ENCODE peak calls at places on chromosomes 1 and 21, in nine cellular contexts. One of them, this sample, is unnamed.

GRCh38 chr1:235511470-235512240 is 7.4 kb upstream of the B3GALNT2 start:
- DNase-seq in stimulated activated CD4-positive, alpha-beta T cell treated with anti-CD3 and anti-CD28 coated beads, Interleukin-2, amount 100 ng/mL, for 48 hours: no peak
- DNase-seq in fibroblast of lung: peak
- DNase-seq in activated T-cell treated with anti-CD3 and anti-CD28 coated beads for 1 hour: no peak
- DNase-seq in lower leg skin: no peak
- DNase-seq in cardiac fibroblast: peak
- DNase-seq in CD4-positive, CD25-positive, alpha-beta regulatory T cell: no peak
- DNase-seq in endothelial cell: no peak
- DNase-seq in stimulated activated CD8-positive, alpha-beta memory T cell treated with anti-CD3 and anti-CD28 coated beads, Interleukin-7, amount 100 ng/mL, for 1 hour: no peak
- DNase-seq in this sample: no peak

GRCh38 chr1:89546082-89546889 is 21.7 kb downstream of the LRRC8B start:
- DNase-seq in stimulated activated CD4-positive, alpha-beta T cell treated with anti-CD3 and anti-CD28 coated beads, Interleukin-2, amount 100 ng/mL, for 48 hours: no peak
- DNase-seq in fibroblast of lung: peak
- DNase-seq in activated T-cell treated with anti-CD3 and anti-CD28 coated beads for 1 hour: no peak
- DNase-seq in lower leg skin: no peak
- DNase-seq in cardiac fibroblast: peak
- DNase-seq in CD4-positive, CD25-positive, alpha-beta regulatory T cell: no peak
- DNase-seq in endothelial cell: no peak
- DNase-seq in stimulated activated CD8-positive, alpha-beta memory T cell treated with anti-CD3 and anti-CD28 coated beads, Interleukin-7, amount 100 ng/mL, for 1 hour: no peak
- DNase-seq in this sample: no peak

GRCh38 chr21:36425286-36425685 is 40.1 kb downstream of the CHAF1B start:
- DNase-seq in stimulated activated CD4-positive, alpha-beta T cell treated with anti-CD3 and anti-CD28 coated beads, Interleukin-2, amount 100 ng/mL, for 48 hours: no peak
- DNase-seq in fibroblast of lung: peak
- DNase-seq in activated T-cell treated with anti-CD3 and anti-CD28 coated beads for 1 hour: no peak
- DNase-seq in lower leg skin: no peak
- DNase-seq in cardiac fibroblast: no peak
- DNase-seq in CD4-positive, CD25-positive, alpha-beta regulatory T cell: no peak
- DNase-seq in endothelial cell: no peak
- DNase-seq in stimulated activated CD8-positive, alpha-beta memory T cell treated with anti-CD3 and anti-CD28 coated beads, Interleukin-7, amount 100 ng/mL, for 1 hour: no peak
- DNase-seq in this sample: no peak

GRCh38 chr1:45412899-45413298 is 72.7 kb upstream of the MUTYH start:
- DNase-seq in stimulated activated CD4-positive, alpha-beta T cell treated with anti-CD3 and anti-CD28 coated beads, Interleukin-2, amount 100 ng/mL, for 48 hours: no peak
- DNase-seq in fibroblast of lung: no peak
- DNase-seq in activated T-cell treated with anti-CD3 and anti-CD28 coated beads for 1 hour: no peak
- DNase-seq in lower leg skin: no peak
- DNase-seq in cardiac fibroblast: no peak
- DNase-seq in CD4-positive, CD25-positive, alpha-beta regulatory T cell: no peak
- DNase-seq in endothelial cell: no peak
- DNase-seq in stimulated activated CD8-positive, alpha-beta memory T cell treated with anti-CD3 and anti-CD28 coated beads, Interleukin-7, amount 100 ng/mL, for 1 hour: no peak
- DNase-seq in this sample: no peak

GRCh38 chr1:246875041-246876026 is 56.4 kb downstream of the AHCTF1 start:
- DNase-seq in stimulated activated CD4-positive, alpha-beta T cell treated with anti-CD3 and anti-CD28 coated beads, Interleukin-2, amount 100 ng/mL, for 48 hours: no peak
- DNase-seq in fibroblast of lung: peak
- DNase-seq in activated T-cell treated with anti-CD3 and anti-CD28 coated beads for 1 hour: no peak
- DNase-seq in lower leg skin: no peak
- DNase-seq in cardiac fibroblast: peak
- DNase-seq in CD4-positive, CD25-positive, alpha-beta regulatory T cell: no peak
- DNase-seq in endothelial cell: no peak
- DNase-seq in stimulated activated CD8-positive, alpha-beta memory T cell treated with anti-CD3 and anti-CD28 coated beads, Interleukin-7, amount 100 ng/mL, for 1 hour: no peak
- DNase-seq in this sample: no peak

GRCh38 chr21:41761211-41762181 is 5.4 kb downstream of the RIPK4 start:
- DNase-seq in stimulated activated CD4-positive, alpha-beta T cell treated with anti-CD3 and anti-CD28 coated beads, Interleukin-2, amount 100 ng/mL, for 48 hours: no peak
- DNase-seq in fibroblast of lung: no peak
- DNase-seq in activated T-cell treated with anti-CD3 and anti-CD28 coated beads for 1 hour: no peak
- DNase-seq in lower leg skin: no peak
- DNase-seq in cardiac fibroblast: peak
- DNase-seq in CD4-positive, CD25-positive, alpha-beta regulatory T cell: no peak
- DNase-seq in endothelial cell: no peak
- DNase-seq in stimulated activated CD8-positive, alpha-beta memory T cell treated with anti-CD3 and anti-CD28 coated beads, Interleukin-7, amount 100 ng/mL, for 1 hour: no peak
- DNase-seq in this sample: peak

GRCh38 chr1:70945676-70946075 is 101.9 kb downstream of the PTGER3 start:
- DNase-seq in stimulated activated CD4-positive, alpha-beta T cell treated with anti-CD3 and anti-CD28 coated beads, Interleukin-2, amount 100 ng/mL, for 48 hours: no peak
- DNase-seq in fibroblast of lung: no peak
- DNase-seq in activated T-cell treated with anti-CD3 and anti-CD28 coated beads for 1 hour: no peak
- DNase-seq in lower leg skin: no peak
- DNase-seq in cardiac fibroblast: no peak
- DNase-seq in CD4-positive, CD25-positive, alpha-beta regulatory T cell: no peak
- DNase-seq in endothelial cell: no peak
- DNase-seq in stimulated activated CD8-positive, alpha-beta memory T cell treated with anti-CD3 and anti-CD28 coated beads, Interleukin-7, amount 100 ng/mL, for 1 hour: no peak
- DNase-seq in this sample: no peak

GRCh38 chr1:59526240-59526639 is 229.3 kb downstream of the FGGY start:
- DNase-seq in stimulated activated CD4-positive, alpha-beta T cell treated with anti-CD3 and anti-CD28 coated beads, Interleukin-2, amount 100 ng/mL, for 48 hours: no peak
- DNase-seq in fibroblast of lung: no peak
- DNase-seq in activated T-cell treated with anti-CD3 and anti-CD28 coated beads for 1 hour: no peak
- DNase-seq in lower leg skin: no peak
- DNase-seq in cardiac fibroblast: no peak
- DNase-seq in CD4-positive, CD25-positive, alpha-beta regulatory T cell: no peak
- DNase-seq in endothelial cell: no peak
- DNase-seq in stimulated activated CD8-positive, alpha-beta memory T cell treated with anti-CD3 and anti-CD28 coated beads, Interleukin-7, amount 100 ng/mL, for 1 hour: no peak
- DNase-seq in this sample: no peak

GRCh38 chr1:91851130-91852010 is 34.6 kb downstream of the TGFBR3 start:
- DNase-seq in stimulated activated CD4-positive, alpha-beta T cell treated with anti-CD3 and anti-CD28 coated beads, Interleukin-2, amount 100 ng/mL, for 48 hours: no peak
- DNase-seq in fibroblast of lung: peak
- DNase-seq in activated T-cell treated with anti-CD3 and anti-CD28 coated beads for 1 hour: no peak
- DNase-seq in lower leg skin: peak
- DNase-seq in cardiac fibroblast: peak
- DNase-seq in CD4-positive, CD25-positive, alpha-beta regulatory T cell: no peak
- DNase-seq in endothelial cell: no peak
- DNase-seq in stimulated activated CD8-positive, alpha-beta memory T cell treated with anti-CD3 and anti-CD28 coated beads, Interleukin-7, amount 100 ng/mL, for 1 hour: no peak
- DNase-seq in this sample: peak